ENCODE peak calls at places on chromosomes 6 and 20, in four cellular contexts. N, W, R and S are unnamed samples.

GRCh38 chr6:3119040-3119723 is 671 bp downstream of the BPHL start:
- DNase-seq in R (no peak), N (peak; percentile 67), W (no peak), S (no peak)

GRCh38 chr6:85983032-85983659 is 340.5 kb upstream of the SYNCRIP start:
- DNase-seq in W (no peak), N (no peak), R (no peak), S (no peak)

GRCh38 chr6:10412165-10412947 is 2.5 kb downstream of the TFAP2A start:
- DNase-seq in R (peak; percentile 89), N (peak; percentile 86), W (no peak), S (no peak)

GRCh38 chr6:149190228-149190831 is 127.2 kb upstream of the TAB2 start:
- DNase-seq in N (peak; percentile 5), R (peak; percentile 93), W (no peak), S (peak; percentile 20)

GRCh38 chr6:170193326-170193821 is 97.5 kb downstream of the DLL1 start:
- DNase-seq in R (no peak), N (no peak), W (no peak), S (no peak)

GRCh38 chr6:131001945-131002661 is 60.9 kb downstream of the EPB41L2 start:
- DNase-seq in W (no peak), N (no peak), R (no peak), S (no peak)

GRCh38 chr20:54556406-54556805 is 81.0 kb downstream of the DOK5 start:
- DNase-seq in W (no peak), R (no peak), N (no peak), S (no peak)

GRCh38 chr6:38131527-38131965 is 312.0 kb downstream of the ZFAND3 start:
- DNase-seq in W (no peak), R (no peak), N (peak; percentile 96), S (no peak)

GRCh38 chr6:158631678-158632537 is 12.6 kb downstream of the DYNLT1 start:
- DNase-seq in N (peak; percentile 90), W (no peak), R (peak; percentile 37), S (peak; percentile 84)

GRCh38 chr6:39753745-39754084 is 28.5 kb upstream of the KIF6 start:
- DNase-seq in R (no peak), W (no peak), N (peak; percentile 45), S (no peak)

GRCh38 chr6:46491789-46492547 is 719 bp upstream of the RCAN2 start:
- DNase-seq in N (peak; percentile 71), R (peak; percentile 86), W (no peak), S (peak; percentile 57)

GRCh38 chr6:32852018-32852843 is 1.3 kb downstream of the TAP1 start:
- DNase-seq in N (peak; percentile 59), W (no peak), R (no peak), S (peak; percentile 42)

GRCh38 chr6:5580736-5581568 is 319.6 kb downstream of the FARS2 start:
- DNase-seq in N (no peak), R (no peak), W (no peak), S (no peak)

GRCh38 chr6:53436904-53437303 is 88.2 kb upstream of the ELOVL5 start:
- DNase-seq in R (no peak), W (no peak), N (peak; percentile 45), S (no peak)

GRCh38 chr6:147166360-147166944 is 37.8 kb upstream of the STXBP5 start:
- DNase-seq in R (no peak), W (no peak), N (no peak), S (no peak)

GRCh38 chr20:20462185-20462584 is 94.3 kb downstream of the INSM1 start:
- DNase-seq in W (no peak), N (no peak), R (no peak), S (no peak)

GRCh38 chr6:4459032-4459431 is 317.2 kb upstream of the CDYL start:
- DNase-seq in W (no peak), N (peak; percentile 82), R (no peak), S (no peak)

GRCh38 chr6:4464638-4465037 is 311.6 kb upstream of the CDYL start:
- DNase-seq in R (no peak), W (no peak), N (no peak), S (no peak)

GRCh38 chr6:4460595-4461475 is 315.4 kb upstream of the CDYL start:
- DNase-seq in R (peak; percentile 52), N (peak; percentile 72), W (no peak), S (peak; percentile 77)

GRCh38 chr6:4459981-4460380 is 316.2 kb upstream of the CDYL start:
- DNase-seq in N (no peak), R (no peak), W (no peak), S (no peak)
- H3K4me3 ChIP-seq in N (no peak overlapping the region), R (no peak overlapping the region), W (no peak overlapping the region), S (no peak overlapping the region)

GRCh38 chr6:114061116-114061515 is 90.2 kb upstream of the HDAC2 start:
- DNase-seq in R (no peak), W (no peak), N (no peak), S (no peak)
- H3K4me3 ChIP-seq in R (no peak overlapping the region), W (no peak overlapping the region), N (no peak overlapping the region), S (no peak overlapping the region)

GRCh38 chr6:7545509-7546369 is 4.3 kb downstream of the DSP start:
- DNase-seq in W (no peak), N (peak; percentile 35), R (peak; percentile 46), S (no peak)
- H3K4me3 ChIP-seq in W (no peak overlapping the region), N (no peak overlapping the region), R (peak overlapping the region; percentile 90), S (peak overlapping the region; percentile 75)

GRCh38 chr6:115004204-115004603 is 661.4 kb upstream of the HS3ST5 start:
- DNase-seq in W (no peak), R (no peak), N (no peak), S (no peak)

GRCh38 chr6:115000736-115001135 is 657.9 kb upstream of the HS3ST5 start:
- DNase-seq in R (no peak), N (no peak), W (no peak), S (no peak)

GRCh38 chr6:115001726-115002436 is 659.1 kb upstream of the HS3ST5 start:
- DNase-seq in W (no peak), N (no peak), R (no peak), S (no peak)

GRCh38 chr6:115004982-115005381 is 662.2 kb upstream of the HS3ST5 start:
- DNase-seq in R (peak; percentile 52), N (no peak), W (no peak), S (no peak)
- H3K4me3 ChIP-seq in R (no peak overlapping the region), N (no peak overlapping the region), W (no peak overlapping the region), S (no peak overlapping the region)